ENCODE peak calls at places on chromosomes 3 and 15, in eight cellular contexts. One of them, this sample, is unnamed.
A peak's percentile ranks its signal among the peaks of the same experiment; 100 is the strongest.

GRCh38 chr15:65937476-65937875 is 68.2 kb downstream of the RAB11A start:
- DNase-seq in naive thymus-derived CD8-positive, alpha-beta T cell: no peak
- DNase-seq in head of caudate nucleus: peak; percentile 45
- DNase-seq in globus pallidus: peak; percentile 68
- DNase-seq in left colon: no peak
- DNase-seq in stimulated activated CD8-positive, alpha-beta memory T cell treated with anti-CD3 and anti-CD28 coated beads, Interleukin-2, amount 100 ng/mL, for 48 hours: no peak
- DNase-seq in mesenchymal stem cell: peak; percentile 6
- DNase-seq in glutamatergic neuron: no peak
- DNase-seq in this sample: no peak

GRCh38 chr3:195450731-195451229 is 8.0 kb upstream of the ACAP2 start:
- DNase-seq in globus pallidus: no peak
- DNase-seq in naive thymus-derived CD8-positive, alpha-beta T cell: no peak
- DNase-seq in left colon: no peak
- DNase-seq in glutamatergic neuron: no peak
- DNase-seq in stimulated activated CD8-positive, alpha-beta memory T cell treated with anti-CD3 and anti-CD28 coated beads, Interleukin-2, amount 100 ng/mL, for 48 hours: no peak
- DNase-seq in head of caudate nucleus: no peak
- DNase-seq in mesenchymal stem cell: peak; percentile 94
- DNase-seq in this sample: no peak

GRCh38 chr3:100006570-100007271 is 107.6 kb downstream of the FILIP1L start:
- DNase-seq in stimulated activated CD8-positive, alpha-beta memory T cell treated with anti-CD3 and anti-CD28 coated beads, Interleukin-2, amount 100 ng/mL, for 48 hours: no peak
- DNase-seq in glutamatergic neuron: no peak
- DNase-seq in left colon: no peak
- DNase-seq in head of caudate nucleus: no peak
- DNase-seq in mesenchymal stem cell: peak; percentile 69
- DNase-seq in globus pallidus: no peak
- DNase-seq in naive thymus-derived CD8-positive, alpha-beta T cell: no peak
- DNase-seq in this sample: no peak

GRCh38 chr3:48564022-48564421 is 441 bp upstream of the UCN2 start:
- DNase-seq in mesenchymal stem cell: peak; percentile 81
- DNase-seq in naive thymus-derived CD8-positive, alpha-beta T cell: no peak
- DNase-seq in globus pallidus: peak; percentile 72
- DNase-seq in left colon: peak; percentile 54
- DNase-seq in head of caudate nucleus: peak; percentile 58
- DNase-seq in stimulated activated CD8-positive, alpha-beta memory T cell treated with anti-CD3 and anti-CD28 coated beads, Interleukin-2, amount 100 ng/mL, for 48 hours: peak; percentile 39
- DNase-seq in glutamatergic neuron: no peak
- DNase-seq in this sample: peak; percentile 61

GRCh38 chr3:133896002-133896761 is 500 bp upstream of the RAB6B start:
- DNase-seq in head of caudate nucleus: no peak
- DNase-seq in left colon: no peak
- DNase-seq in glutamatergic neuron: peak; percentile 49
- DNase-seq in stimulated activated CD8-positive, alpha-beta memory T cell treated with anti-CD3 and anti-CD28 coated beads, Interleukin-2, amount 100 ng/mL, for 48 hours: no peak
- DNase-seq in globus pallidus: peak; percentile 26
- DNase-seq in mesenchymal stem cell: peak; percentile 6
- DNase-seq in naive thymus-derived CD8-positive, alpha-beta T cell: no peak
- DNase-seq in this sample: no peak

GRCh38 chr3:197746801-197747237 is 2.9 kb upstream of the FYTTD1 start:
- DNase-seq in stimulated activated CD8-positive, alpha-beta memory T cell treated with anti-CD3 and anti-CD28 coated beads, Interleukin-2, amount 100 ng/mL, for 48 hours: no peak
- DNase-seq in mesenchymal stem cell: no peak
- DNase-seq in head of caudate nucleus: no peak
- DNase-seq in globus pallidus: peak; percentile 31
- DNase-seq in left colon: no peak
- DNase-seq in naive thymus-derived CD8-positive, alpha-beta T cell: no peak
- DNase-seq in glutamatergic neuron: no peak
- DNase-seq in this sample: peak; percentile 22

GRCh38 chr15:25565470-25566264 is 126.8 kb upstream of the UBE3A start:
- DNase-seq in stimulated activated CD8-positive, alpha-beta memory T cell treated with anti-CD3 and anti-CD28 coated beads, Interleukin-2, amount 100 ng/mL, for 48 hours: no peak
- DNase-seq in globus pallidus: no peak
- DNase-seq in head of caudate nucleus: no peak
- DNase-seq in glutamatergic neuron: no peak
- DNase-seq in naive thymus-derived CD8-positive, alpha-beta T cell: no peak
- DNase-seq in mesenchymal stem cell: no peak
- DNase-seq in left colon: no peak
- DNase-seq in this sample: peak; percentile 40

GRCh38 chr3:148158210-148158609 is 539.5 kb upstream of the AGTR1 start:
- DNase-seq in naive thymus-derived CD8-positive, alpha-beta T cell: no peak
- DNase-seq in left colon: no peak
- DNase-seq in head of caudate nucleus: peak; percentile 42
- DNase-seq in glutamatergic neuron: no peak
- DNase-seq in mesenchymal stem cell: peak; percentile 18
- DNase-seq in globus pallidus: peak; percentile 77
- DNase-seq in stimulated activated CD8-positive, alpha-beta memory T cell treated with anti-CD3 and anti-CD28 coated beads, Interleukin-2, amount 100 ng/mL, for 48 hours: no peak
- DNase-seq in this sample: peak; percentile 20

GRCh38 chr3:16335772-16336621 is 71.0 kb downstream of the OXNAD1 start:
- DNase-seq in head of caudate nucleus: no peak
- DNase-seq in globus pallidus: no peak
- DNase-seq in mesenchymal stem cell: no peak
- DNase-seq in left colon: no peak
- DNase-seq in stimulated activated CD8-positive, alpha-beta memory T cell treated with anti-CD3 and anti-CD28 coated beads, Interleukin-2, amount 100 ng/mL, for 48 hours: no peak
- DNase-seq in glutamatergic neuron: no peak
- DNase-seq in naive thymus-derived CD8-positive, alpha-beta T cell: no peak
- DNase-seq in this sample: no peak

GRCh38 chr3:161295325-161295724 is 74.2 kb downstream of the NMD3 start:
- DNase-seq in head of caudate nucleus: no peak
- DNase-seq in left colon: no peak
- DNase-seq in stimulated activated CD8-positive, alpha-beta memory T cell treated with anti-CD3 and anti-CD28 coated beads, Interleukin-2, amount 100 ng/mL, for 48 hours: no peak
- DNase-seq in glutamatergic neuron: no peak
- DNase-seq in globus pallidus: no peak
- DNase-seq in naive thymus-derived CD8-positive, alpha-beta T cell: no peak
- DNase-seq in mesenchymal stem cell: no peak
- DNase-seq in this sample: no peak

GRCh38 chr3:130963878-130964277 is 62.7 kb downstream of the ASTE1 start:
- DNase-seq in mesenchymal stem cell: peak; percentile 90
- DNase-seq in glutamatergic neuron: no peak
- DNase-seq in left colon: no peak
- DNase-seq in stimulated activated CD8-positive, alpha-beta memory T cell treated with anti-CD3 and anti-CD28 coated beads, Interleukin-2, amount 100 ng/mL, for 48 hours: no peak
- DNase-seq in head of caudate nucleus: no peak
- DNase-seq in naive thymus-derived CD8-positive, alpha-beta T cell: no peak
- DNase-seq in globus pallidus: peak; percentile 72
- DNase-seq in this sample: no peak

GRCh38 chr3:130687327-130687726 is 59.3 kb downstream of the PIK3R4 start:
- DNase-seq in left colon: no peak
- DNase-seq in stimulated activated CD8-positive, alpha-beta memory T cell treated with anti-CD3 and anti-CD28 coated beads, Interleukin-2, amount 100 ng/mL, for 48 hours: no peak
- DNase-seq in mesenchymal stem cell: no peak
- DNase-seq in naive thymus-derived CD8-positive, alpha-beta T cell: no peak
- DNase-seq in globus pallidus: no peak
- DNase-seq in glutamatergic neuron: no peak
- DNase-seq in head of caudate nucleus: no peak
- DNase-seq in this sample: no peak

GRCh38 chr15:31975446-31976229 is 54.7 kb upstream of the CHRNA7 start:
- DNase-seq in glutamatergic neuron: peak; percentile 36
- DNase-seq in globus pallidus: peak; percentile 8
- DNase-seq in naive thymus-derived CD8-positive, alpha-beta T cell: no peak
- DNase-seq in left colon: peak; percentile 30
- DNase-seq in stimulated activated CD8-positive, alpha-beta memory T cell treated with anti-CD3 and anti-CD28 coated beads, Interleukin-2, amount 100 ng/mL, for 48 hours: no peak
- DNase-seq in mesenchymal stem cell: no peak
- DNase-seq in head of caudate nucleus: no peak
- DNase-seq in this sample: no peak

GRCh38 chr3:129161860-129162271 is 1.0 kb upstream of the ISY1 start:
- DNase-seq in glutamatergic neuron: no peak
- DNase-seq in left colon: peak; percentile 35
- DNase-seq in head of caudate nucleus: no peak
- DNase-seq in globus pallidus: no peak
- DNase-seq in naive thymus-derived CD8-positive, alpha-beta T cell: peak; percentile 27
- DNase-seq in stimulated activated CD8-positive, alpha-beta memory T cell treated with anti-CD3 and anti-CD28 coated beads, Interleukin-2, amount 100 ng/mL, for 48 hours: peak; percentile 18
- DNase-seq in mesenchymal stem cell: no peak
- DNase-seq in this sample: no peak

GRCh38 chr15:39669671-39670070 is 88.8 kb downstream of the THBS1 start:
- DNase-seq in naive thymus-derived CD8-positive, alpha-beta T cell: no peak
- DNase-seq in mesenchymal stem cell: no peak
- DNase-seq in stimulated activated CD8-positive, alpha-beta memory T cell treated with anti-CD3 and anti-CD28 coated beads, Interleukin-2, amount 100 ng/mL, for 48 hours: no peak
- DNase-seq in glutamatergic neuron: no peak
- DNase-seq in head of caudate nucleus: no peak
- DNase-seq in globus pallidus: no peak
- DNase-seq in left colon: no peak
- DNase-seq in this sample: no peak

GRCh38 chr3:176275113-176275512 is 922.2 kb downstream of the TBL1XR1 start:
- DNase-seq in left colon: no peak
- DNase-seq in glutamatergic neuron: no peak
- DNase-seq in head of caudate nucleus: no peak
- DNase-seq in mesenchymal stem cell: no peak
- DNase-seq in stimulated activated CD8-positive, alpha-beta memory T cell treated with anti-CD3 and anti-CD28 coated beads, Interleukin-2, amount 100 ng/mL, for 48 hours: no peak
- DNase-seq in globus pallidus: no peak
- DNase-seq in naive thymus-derived CD8-positive, alpha-beta T cell: no peak
- DNase-seq in this sample: no peak

GRCh38 chr3:97823081-97823480 is 1.3 kb downstream of the CRYBG3 start:
- DNase-seq in head of caudate nucleus: no peak
- DNase-seq in naive thymus-derived CD8-positive, alpha-beta T cell: no peak
- DNase-seq in left colon: no peak
- DNase-seq in mesenchymal stem cell: peak; percentile 29
- DNase-seq in glutamatergic neuron: no peak
- DNase-seq in globus pallidus: peak; percentile 36
- DNase-seq in stimulated activated CD8-positive, alpha-beta memory T cell treated with anti-CD3 and anti-CD28 coated beads, Interleukin-2, amount 100 ng/mL, for 48 hours: no peak
- DNase-seq in this sample: no peak

GRCh38 chr15:62135532-62136134 is 29.5 kb downstream of the C2CD4B start:
- DNase-seq in mesenchymal stem cell: no peak
- DNase-seq in left colon: peak; percentile 66
- DNase-seq in head of caudate nucleus: no peak
- DNase-seq in glutamatergic neuron: no peak
- DNase-seq in globus pallidus: no peak
- DNase-seq in stimulated activated CD8-positive, alpha-beta memory T cell treated with anti-CD3 and anti-CD28 coated beads, Interleukin-2, amount 100 ng/mL, for 48 hours: no peak
- DNase-seq in naive thymus-derived CD8-positive, alpha-beta T cell: no peak
- DNase-seq in this sample: peak; percentile 73

GRCh38 chr3:22117091-22117490 is 366.1 kb upstream of the ZNF385D start:
- DNase-seq in naive thymus-derived CD8-positive, alpha-beta T cell: no peak
- DNase-seq in glutamatergic neuron: no peak
- DNase-seq in stimulated activated CD8-positive, alpha-beta memory T cell treated with anti-CD3 and anti-CD28 coated beads, Interleukin-2, amount 100 ng/mL, for 48 hours: no peak
- DNase-seq in mesenchymal stem cell: no peak
- DNase-seq in left colon: no peak
- DNase-seq in globus pallidus: no peak
- DNase-seq in head of caudate nucleus: no peak
- DNase-seq in this sample: no peak

This sample was measured in left cardiac atrium.